ENCODE peak calls at places on chromosomes 3 and 15, in four cellular contexts. D is stomach, L is A549, I is sigmoid colon. E is an unnamed sample.

GRCh38 chr3:157290761-157291160 is 130.8 kb upstream of the CCNL1 start:
- DNase-seq in I (no peak), L (no peak), D (no peak), E (no peak)

GRCh38 chr3:19202754-19203153 is 54.4 kb downstream of the KCNH8 start:
- DNase-seq in L (no peak), D (no peak), I (no peak), E (no peak)

GRCh38 chr3:184716652-184717607 is 5.1 kb upstream of the MAGEF1 start:
- DNase-seq in L (no peak), I (no peak), D (no peak), E (no peak)

GRCh38 chr15:79117442-79118204 is 27.0 kb upstream of the RASGRF1 start:
- DNase-seq in L (no peak), D (no peak), I (no peak), E (no peak)

GRCh38 chr3:64748244-64748894 is 60.6 kb upstream of the ADAMTS9 start:
- DNase-seq in I (no peak), D (no peak), L (no peak), E (no peak)

GRCh38 chr3:121969631-121970030 is 52.4 kb downstream of the ILDR1 start:
- DNase-seq in I (no peak), D (no peak), L (no peak), E (no peak)

GRCh38 chr3:129892857-129893615 is 475 bp downstream of the TMCC1 start:
- DNase-seq in D (no peak), L (no peak), I (peak), E (no peak)

GRCh38 chr3:107392549-107393165 is 15.4 kb downstream of the CCDC54 start:
- DNase-seq in I (no peak), L (no peak), D (no peak), E (no peak)

GRCh38 chr3:195247086-195247862 is 23.7 kb downstream of the XXYLT1 start:
- DNase-seq in D (no peak), I (no peak), L (no peak), E (no peak)

GRCh38 chr3:178405456-178405970 is 130.7 kb upstream of the KCNMB2 start:
- DNase-seq in L (no peak), I (no peak), D (no peak), E (no peak)

GRCh38 chr15:65945616-65946015 is 76.3 kb downstream of the RAB11A start:
- DNase-seq in L (peak), I (no peak), D (no peak), E (no peak)

GRCh38 chr15:44811347-44811746 is 75.0 kb downstream of the TRIM69 start:
- DNase-seq in L (peak), D (no peak), I (no peak), E (no peak)

GRCh38 chr3:126345231-126345630 is 12.0 kb downstream of the KLF15 start:
- DNase-seq in L (no peak), I (no peak), D (no peak), E (no peak)

GRCh38 chr15:41870689-41871081 is 23.2 kb downstream of the SPTBN5 start:
- DNase-seq in D (no peak), L (no peak), I (no peak), E (no peak)

GRCh38 chr3:14522768-14523167 is 17.4 kb downstream of the GRIP2 start:
- DNase-seq in I (peak), D (no peak), L (no peak), E (no peak)

GRCh38 chr3:112460519-112460918 is 38.8 kb downstream of the BTLA start:
- DNase-seq in L (no peak), D (no peak), I (no peak), E (no peak)

GRCh38 chr3:37985637-37986320 is 4.8 kb upstream of the VILL start:
- DNase-seq in D (peak), L (no peak), I (peak), E (no peak)

GRCh38 chr15:41971893-41972340 is 440 bp downstream of the EHD4 start:
- DNase-seq in L (no peak), D (peak), I (no peak), E (no peak)

GRCh38 chr3:128884992-128885391 is 5.6 kb downstream of the ACAD9 start:
- DNase-seq in I (peak), D (no peak), L (no peak), E (no peak)

GRCh38 chr15:76198456-76199105 is 112.7 kb downstream of the ETFA start:
- DNase-seq in I (peak), D (no peak), L (no peak), E (no peak)

GRCh38 chr15:70627322-70627721 is 136.0 kb downstream of the UACA start:
- DNase-seq in I (no peak), L (no peak), D (no peak), E (no peak)

GRCh38 chr3:111152506-111152905 is 80.9 kb downstream of the NECTIN3 start:
- DNase-seq in I (no peak), D (no peak), L (no peak), E (no peak)

GRCh38 chr3:109831403-109831802 is 494.1 kb upstream of the DPPA4 start:
- DNase-seq in D (no peak), L (no peak), I (no peak), E (no peak)

GRCh38 chr15:29812384-29812694 is 9.9 kb downstream of the TJP1 start:
- DNase-seq in L (peak), D (no peak), I (no peak), E (no peak)

GRCh38 chr3:96813820-96814580 is 394 bp upstream of the EPHA6 start:
- DNase-seq in I (peak), D (peak), L (peak), E (peak)

GRCh38 chr15:57503911-57504598 is 87.6 kb upstream of the MYZAP start:
- DNase-seq in D (no peak), L (no peak), I (no peak), E (no peak)

GRCh38 chr3:68378631-68379030 is 553.7 kb downstream of the TAFA4 start:
- DNase-seq in L (no peak), I (no peak), D (no peak), E (no peak)

GRCh38 chr3:182789371-182789770 is 3.9 kb upstream of the ATP11B start:
- DNase-seq in I (no peak), L (no peak), D (no peak), E (no peak)

GRCh38 chr15:84797212-84797611 is 19.9 kb upstream of the ALPK3 start:
- DNase-seq in I (no peak), D (no peak), L (no peak), E (no peak)

GRCh38 chr3:130276203-130276803 is 69.2 kb upstream of the COL6A5 start:
- DNase-seq in L (peak), I (no peak), D (no peak), E (peak)

GRCh38 chr3:129399895-129400357 is 28.5 kb downstream of the EFCAB12 start:
- DNase-seq in L (peak), I (no peak), D (no peak), E (no peak)

GRCh38 chr3:57709559-57709958 is 16.7 kb upstream of the DENND6A start:
- DNase-seq in D (peak), I (no peak), L (no peak), E (no peak)

GRCh38 chr3:187264946-187265345 is 26.6 kb downstream of the MASP1 start:
- DNase-seq in I (no peak), L (no peak), D (no peak), E (no peak)

GRCh38 chr3:130671545-130671944 is 75.1 kb downstream of the PIK3R4 start:
- DNase-seq in L (no peak), D (no peak), I (no peak), E (no peak)

GRCh38 chr3:9935966-9936365 is 2.3 kb downstream of the CRELD1 start:
- DNase-seq in L (no peak), D (no peak), I (no peak), E (no peak)

GRCh38 chr3:109640146-109640652 is 302.9 kb upstream of the DPPA4 start:
- DNase-seq in L (no peak), D (no peak), I (no peak), E (no peak)

DNA sequence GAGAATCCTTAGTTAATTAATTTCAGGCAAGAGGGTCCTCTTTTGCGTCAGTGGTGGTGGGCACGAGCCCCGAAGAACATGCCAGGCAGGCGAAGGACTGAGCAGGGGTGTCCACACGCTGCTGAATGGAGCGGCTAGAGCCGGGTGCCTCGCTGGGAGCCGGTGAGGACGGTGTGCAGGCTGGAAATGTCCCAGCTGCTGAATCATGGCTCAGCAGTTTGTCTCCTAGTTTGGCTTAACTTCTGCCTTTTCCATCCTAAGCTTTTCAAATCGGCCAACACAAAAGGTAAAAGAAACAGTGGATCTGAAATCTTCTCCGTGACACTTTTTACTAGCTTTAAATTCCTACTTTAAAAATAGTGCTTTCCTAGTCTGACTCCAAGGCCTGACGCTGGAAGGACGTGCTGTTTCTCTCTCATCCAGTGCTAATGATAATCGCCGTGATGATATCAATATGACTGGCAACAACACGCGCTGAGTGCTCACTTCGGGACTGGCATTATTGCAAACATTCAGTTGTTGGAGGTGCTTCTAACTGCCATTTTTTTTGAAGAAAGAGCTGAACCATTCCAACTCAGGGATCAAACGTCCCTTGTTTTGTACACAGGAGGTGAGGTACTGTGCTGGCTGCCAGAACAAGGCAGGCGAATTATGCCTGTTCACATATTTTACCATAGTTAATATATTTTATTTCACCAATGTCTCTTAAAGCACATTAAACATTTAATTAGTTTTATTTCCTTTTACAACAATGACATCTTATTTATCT is 19.8 kb downstream of the PCSK6 start:
- DNase-seq in I (peak), D (no peak), L (no peak), E (no peak)
- H3K27ac ChIP-seq in I (no peak), D (no peak), L (no peak), E (no peak)

GRCh38 chr3:194183271-194183670 is 47.3 kb downstream of the HES1 start:
- DNase-seq in D (no peak), L (no peak), I (no peak), E (no peak)

GRCh38 chr3:194185225-194185624 is 49.3 kb downstream of the HES1 start:
- DNase-seq in D (no peak), L (no peak), I (no peak), E (no peak)

GRCh38 chr3:194182130-194182529 is 46.2 kb downstream of the HES1 start:
- DNase-seq in L (no peak), D (no peak), I (no peak), E (no peak)

GRCh38 chr3:194181612-194182011 is 45.7 kb downstream of the HES1 start:
- DNase-seq in I (no peak), D (no peak), L (no peak), E (no peak)

GRCh38 chr3:194184265-194184751 is 48.4 kb downstream of the HES1 start:
- DNase-seq in L (no peak), I (no peak), D (no peak), E (no peak)
- H3K4me3 ChIP-seq in L (no peak), I (no peak), D (no peak), E (no peak)

GRCh38 chr15:69489101-69489571 is 36.5 kb downstream of the RPLP1 start:
- DNase-seq in L (no peak), I (no peak), D (no peak), E (no peak)
- TF ChIP-seq EP300 in L (no peak), I (no peak), D (no peak), E (peak)

GRCh38 chr15:56367156-56367555 is 1.9 kb downstream of the TEX9 start:
- DNase-seq in D (no peak), I (no peak), L (no peak), E (no peak)
- H3K27ac ChIP-seq in D (no peak), I (no peak), L (no peak), E (no peak)

DNA sequence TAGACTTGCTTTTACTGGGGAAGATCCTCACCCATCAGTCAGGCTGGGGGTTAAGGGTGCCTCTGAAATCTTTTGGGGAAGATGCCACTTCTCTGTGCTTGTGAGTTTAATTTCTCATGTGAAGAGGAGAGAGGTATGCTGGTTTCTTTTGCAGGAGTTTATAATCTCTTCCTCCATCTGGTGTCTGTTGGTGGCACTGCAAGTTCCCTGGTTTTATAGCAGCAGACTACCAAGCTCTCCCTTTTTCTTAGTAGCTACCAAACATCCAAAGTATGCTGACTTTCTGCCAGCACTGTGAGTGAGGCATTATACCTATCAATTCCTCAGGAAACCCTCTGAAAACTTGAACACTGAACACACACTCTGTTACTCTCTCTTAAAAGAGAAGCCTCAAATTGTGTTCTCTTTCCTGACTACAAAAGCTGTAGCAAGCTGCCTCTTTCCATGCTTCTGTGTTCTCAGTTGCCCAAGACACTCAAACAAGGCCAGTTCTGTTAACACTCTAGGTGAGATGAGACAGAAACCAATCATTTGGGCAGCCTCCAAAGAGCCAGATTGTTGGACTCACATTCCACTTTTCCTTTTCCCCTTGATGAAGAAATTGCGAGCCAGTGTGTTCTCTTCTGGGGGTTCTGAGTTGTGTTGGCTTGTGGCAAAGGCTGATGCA is 299.5 kb downstream of the GAP43 start:
- DNase-seq in I (no peak), L (peak), D (no peak), E (no peak)
- H3K4me3 ChIP-seq in I (no peak), L (no peak), D (no peak), E (no peak)

GRCh38 chr15:68100194-68100593 is 46.1 kb downstream of the PIAS1 start:
- DNase-seq in L (no peak), D (no peak), I (no peak), E (no peak)
- TF ChIP-seq EP300 in L (no peak), D (no peak), I (no peak), E (no peak)

GRCh38 chr15:91559066-91559465 is 294.4 kb upstream of the SLCO3A1 start:
- DNase-seq in L (no peak), I (no peak), D (no peak), E (no peak)
- H3K27ac ChIP-seq in L (no peak), I (no peak), D (no peak), E (peak)

E was measured in tibial nerve.